ENCODE peak calls at places on chromosomes 12 and 14, in six cellular contexts. M is tibial artery, E is aorta, O is colonic mucosa, V is transverse colon, A is keratinocyte. X is an unnamed sample.

GRCh38 chr12:81143057-81143456 is 65.2 kb downstream of the ACSS3 start:
- DNase-seq in A (no peak), V (no peak), E (no peak), O (no peak), M (no peak), X (no peak)

GRCh38 chr14:60092516-60092915 is 793 bp downstream of the PCNX4 start:
- DNase-seq in O (peak; percentile 35), M (no peak), E (no peak), V (peak; percentile 18), A (no peak), X (no peak)

GRCh38 chr14:24848427-24848826 is 201.5 kb downstream of the STXBP6 start:
- DNase-seq in E (no peak), M (no peak), O (no peak), V (no peak), A (no peak), X (no peak)

GRCh38 chr14:61342486-61342885 is 21.1 kb downstream of the PRKCH start:
- DNase-seq in M (no peak), O (no peak), E (peak; percentile 53), V (peak; percentile 40), A (no peak), X (peak; percentile 81)

GRCh38 chr14:22200977-22201605 is 387.9 kb downstream of the DAD1 start:
- DNase-seq in E (no peak), A (no peak), M (no peak), O (no peak), V (no peak), X (no peak)

GRCh38 chr12:85310456-85311076 is 30.5 kb downstream of the ALX1 start:
- DNase-seq in A (no peak), M (no peak), E (no peak), V (no peak), O (no peak), X (no peak)

GRCh38 chr12:42904683-42905418 is 315.3 kb upstream of the PRICKLE1 start:
- DNase-seq in V (no peak), O (no peak), M (no peak), A (no peak), E (no peak), X (no peak)

GRCh38 chr14:56112781-56113180 is 5.4 kb upstream of the PELI2 start:
- DNase-seq in O (no peak), A (no peak), V (no peak), M (no peak), E (no peak), X (no peak)

GRCh38 chr12:62866451-62867082 is 68.4 kb downstream of the PPM1H start:
- DNase-seq in A (no peak), O (no peak), E (no peak), V (no peak), M (no peak), X (no peak)

GRCh38 chr14:99266181-99267178 is 5.5 kb downstream of the BCL11B start:
- DNase-seq in V (peak; percentile 78), A (no peak), O (peak; percentile 81), M (peak; percentile 69), E (peak; percentile 74), X (peak; percentile 93)

GRCh38 chr14:91317381-91318313 is 73.1 kb upstream of the GPR68 start:
- DNase-seq in A (no peak), E (peak; percentile 68), M (peak; percentile 42), V (peak; percentile 87), O (peak; percentile 90), X (peak; percentile 97)

GRCh38 chr14:50812856-50813543 is 18.0 kb downstream of the NIN start:
- DNase-seq in O (no peak), M (no peak), V (no peak), E (no peak), A (no peak), X (no peak)

GRCh38 chr14:64730061-64730440 is 25.8 kb downstream of the PLEKHG3 start:
- DNase-seq in V (no peak), E (peak; percentile 15), M (no peak), O (no peak), A (no peak), X (peak; percentile 57)

GRCh38 chr14:64729386-64730060 is 25.3 kb downstream of the PLEKHG3 start:
- DNase-seq in A (no peak), V (no peak), E (peak; percentile 33), O (no peak), M (peak; percentile 58), X (peak; percentile 62)

GRCh38 chr14:64727551-64728071 is 23.4 kb downstream of the PLEKHG3 start:
- DNase-seq in M (no peak), O (no peak), A (no peak), V (no peak), E (peak; percentile 56), X (peak; percentile 72)

GRCh38 chr14:64728106-64728505 is 23.9 kb downstream of the PLEKHG3 start:
- DNase-seq in M (no peak), E (peak; percentile 26), A (no peak), O (no peak), V (no peak), X (peak; percentile 74)

GRCh38 chr14:64728856-64729255 is 24.6 kb downstream of the PLEKHG3 start:
- DNase-seq in O (no peak), A (no peak), E (peak; percentile 29), V (no peak), M (no peak), X (peak; percentile 61)
- H3K4me1 ChIP-seq in O (peaks cover 28% of the 10 kb centered on the region), A (peaks cover 33% of the 10 kb centered on the region), E (no peaks in the 10 kb centered on the region), V (peaks cover 45% of the 10 kb centered on the region), M (peaks cover 60% of the 10 kb centered on the region), X (peaks cover 68% of the 10 kb centered on the region)

DNA sequence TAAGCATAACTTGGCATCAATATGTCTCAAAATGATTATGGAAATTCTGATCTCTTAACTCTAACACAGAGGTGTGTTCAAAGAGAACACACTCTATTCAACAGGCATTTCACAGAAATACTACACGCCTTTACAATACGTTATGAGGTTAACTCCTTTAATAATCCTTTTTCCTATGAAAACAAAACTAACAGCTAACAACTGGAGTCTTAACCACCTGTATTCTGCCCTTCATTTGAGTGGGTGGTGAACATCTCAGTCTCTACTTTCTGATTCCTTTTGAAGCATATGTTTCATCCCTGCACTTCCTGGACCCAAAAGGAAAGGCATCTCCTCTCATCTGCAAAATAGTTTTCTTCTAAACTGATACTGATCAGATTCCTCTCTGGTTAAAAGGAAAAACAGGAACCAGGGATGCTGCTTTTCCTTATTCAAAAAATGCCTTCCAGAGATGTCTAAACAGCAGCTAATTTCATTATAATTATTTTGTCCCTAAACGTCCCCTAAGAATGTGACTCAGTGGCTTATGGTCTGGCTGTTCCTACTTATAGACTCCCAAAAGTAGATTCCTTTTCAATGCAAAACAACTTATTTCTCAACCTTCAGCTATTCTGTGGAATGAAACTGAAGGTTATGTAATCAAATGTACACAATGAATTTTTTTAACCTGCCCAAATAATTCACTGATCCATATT is 24.1 kb downstream of the ITPR2 start:
- DNase-seq in E (no peak), A (no peak), V (no peak), O (no peak), M (no peak), X (no peak)
- H3K4me1 ChIP-seq in E (peaks cover 2% of the 10 kb centered on the region), A (peaks cover 14% of the 10 kb centered on the region), V (peaks cover 26% of the 10 kb centered on the region), O (peaks cover 3% of the 10 kb centered on the region), M (peaks cover 26% of the 10 kb centered on the region), X (peaks cover 28% of the 10 kb centered on the region)

GRCh38 chr14:102272392-102272791 is 32.6 kb downstream of the MOK start:
- DNase-seq in V (no peak), M (no peak), A (no peak), E (no peak), O (no peak), X (no peak)

GRCh38 chr14:102279282-102279681 is 25.7 kb downstream of the MOK start:
- DNase-seq in M (no peak), A (no peak), E (no peak), O (no peak), V (no peak), X (no peak)

GRCh38 chr14:102278631-102278935 is 26.4 kb downstream of the MOK start:
- DNase-seq in E (no peak), A (no peak), O (no peak), M (no peak), V (no peak), X (no peak)

GRCh38 chr14:102277874-102278630 is 26.9 kb downstream of the MOK start:
- DNase-seq in V (no peak), M (no peak), O (no peak), A (no peak), E (no peak), X (no peak)

GRCh38 chr14:102275866-102276265 is 29.1 kb downstream of the MOK start:
- DNase-seq in E (no peak), V (no peak), O (no peak), A (no peak), M (no peak), X (no peak)
- H3K4me1 ChIP-seq in E (no peaks in the 10 kb centered on the region), V (peaks cover 5% of the 10 kb centered on the region), O (no peaks in the 10 kb centered on the region), A (peaks cover 46% of the 10 kb centered on the region), M (no peaks in the 10 kb centered on the region), X (no peaks in the 10 kb centered on the region)

GRCh38 chr14:52363001-52363704 is 49.0 kb downstream of the PTGER2 start:
- DNase-seq in M (no peak), E (no peak), O (no peak), V (no peak), A (no peak), X (no peak)
- H3K4me1 ChIP-seq in M (no peaks in the 10 kb centered on the region), E (no peaks in the 10 kb centered on the region), O (no peaks in the 10 kb centered on the region), V (peaks cover 38% of the 10 kb centered on the region), A (no peaks in the 10 kb centered on the region), X (peaks cover 5% of the 10 kb centered on the region)

GRCh38 chr12:3947781-3948180 is 74.6 kb upstream of the PARP11 start:
- DNase-seq in V (no peak), A (no peak), M (no peak), O (no peak), E (no peak), X (no peak)

GRCh38 chr12:3950714-3951320 is 77.6 kb upstream of the PARP11 start:
- DNase-seq in E (no peak), V (no peak), O (no peak), A (no peak), M (no peak), X (no peak)

GRCh38 chr12:3945671-3946070 is 72.5 kb upstream of the PARP11 start:
- DNase-seq in E (no peak), M (no peak), V (no peak), O (no peak), A (no peak), X (no peak)

GRCh38 chr12:3951380-3952135 is 78.4 kb upstream of the PARP11 start:
- DNase-seq in O (no peak), E (no peak), A (no peak), V (no peak), M (no peak), X (no peak)
- H3K4me1 ChIP-seq in O (no peaks in the 10 kb centered on the region), E (no peaks in the 10 kb centered on the region), A (no peaks in the 10 kb centered on the region), V (no peaks in the 10 kb centered on the region), M (no peaks in the 10 kb centered on the region), X (no peaks in the 10 kb centered on the region)

GRCh38 chr12:57898308-57898970 is 42.9 kb upstream of the ATP23 start:
- DNase-seq in V (peak; percentile 48), O (peak; percentile 44), A (no peak), E (no peak), M (no peak), X (no peak)
- H3K4me1 ChIP-seq in V (peaks cover 57% of the 10 kb centered on the region), O (peaks cover 24% of the 10 kb centered on the region), A (peaks cover 34% of the 10 kb centered on the region), E (peaks cover 6% of the 10 kb centered on the region), M (peaks cover 62% of the 10 kb centered on the region), X (peaks cover 64% of the 10 kb centered on the region)

GRCh38 chr12:120853188-120853587 is 51.0 kb downstream of the SPPL3 start:
- DNase-seq in M (no peak), E (no peak), A (no peak), O (no peak), V (no peak), X (no peak)
- H3K4me1 ChIP-seq in M (peaks cover 36% of the 10 kb centered on the region), E (peaks cover 2% of the 10 kb centered on the region), A (peaks cover 47% of the 10 kb centered on the region), O (peaks cover 3% of the 10 kb centered on the region), V (peaks cover 74% of the 10 kb centered on the region), X (peaks cover 90% of the 10 kb centered on the region)